ENCODE peak calls at places on chromosomes 3 and 15, in eight cellular contexts. K is dorsolateral prefrontal cortex; T is colonic mucosa; H is stomach; I is cardiac muscle cell; D is aorta; P is CD4-positive, alpha-beta memory T cell; Z is mesendoderm. O is an unnamed sample.

GRCh38 chr15:89442671-89443307 is 53.6 kb downstream of the RHCG start:
- DNase-seq in K (peak; percentile 56), I (peak; percentile 73), H (peak; percentile 31), D (no peak), P (no peak), Z (peak; percentile 76), T (peak; percentile 58), O (peak; percentile 48)

GRCh38 chr3:155448531-155448930 is 155.0 kb upstream of the STRIT1 start:
- DNase-seq in H (no peak), I (no peak), K (no peak), D (no peak), T (no peak), P (no peak), Z (no peak), O (no peak)

GRCh38 chr3:64539451-64540196 is 148.2 kb downstream of the ADAMTS9 start:
- DNase-seq in I (no peak), K (no peak), H (no peak), T (peak; percentile 44), Z (no peak), D (peak; percentile 56), P (no peak), O (peak; percentile 52)

GRCh38 chr15:50764331-50765201 is 940 bp downstream of the SPPL2A start:
- DNase-seq in K (no peak), H (no peak), T (no peak), D (no peak), P (peak; percentile 29), I (no peak), Z (no peak), O (no peak)

GRCh38 chr3:126956361-126956760 is 26.6 kb upstream of the PLXNA1 start:
- DNase-seq in H (no peak), P (no peak), I (no peak), D (peak; percentile 33), T (no peak), K (peak; percentile 11), Z (no peak), O (no peak)

GRCh38 chr3:128270559-128271492 is 117.5 kb downstream of the EEFSEC start:
- DNase-seq in P (no peak), H (no peak), D (no peak), Z (peak; percentile 81), K (no peak), T (no peak), I (no peak), O (no peak)

GRCh38 chr3:127216415-127217261 is 23.7 kb downstream of the PRR23E start:
- DNase-seq in I (no peak), K (no peak), T (no peak), D (no peak), H (no peak), P (no peak), Z (no peak), O (no peak)

GRCh38 chr15:72230197-72231065 is 559 bp downstream of the PKM start:
- DNase-seq in Z (peak; percentile 87), T (peak; percentile 93), K (peak; percentile 87), D (peak; percentile 97), I (peak; percentile 95), H (peak; percentile 84), P (peak; percentile 39), O (peak; percentile 87)

GRCh38 chr15:89653578-89653977 is 1.7 kb downstream of the KIF7 start:
- DNase-seq in D (no peak), T (no peak), K (no peak), I (no peak), Z (no peak), H (no peak), P (no peak), O (no peak)

GRCh38 chr3:185318136-185318535 is 44.8 kb upstream of the MAP3K13 start:
- DNase-seq in P (no peak), D (no peak), H (no peak), Z (peak; percentile 23), K (no peak), T (no peak), I (peak; percentile 46), O (no peak)

GRCh38 chr3:37945407-37945802 is 45.2 kb upstream of the VILL start:
- DNase-seq in P (no peak), D (no peak), H (no peak), T (no peak), I (no peak), K (no peak), Z (no peak), O (no peak)

GRCh38 chr3:101070260-101071121 is 77.3 kb upstream of the ABI3BP start:
- DNase-seq in D (peak; percentile 64), K (no peak), I (peak; percentile 52), P (peak; percentile 34), T (peak; percentile 82), H (peak; percentile 83), Z (peak; percentile 91), O (peak; percentile 84)

GRCh38 chr3:29141197-29141911 is 139.5 kb upstream of the RBMS3 start:
- DNase-seq in K (no peak), D (no peak), P (no peak), I (peak; percentile 35), Z (peak; percentile 60), T (no peak), H (no peak), O (no peak)

GRCh38 chr3:32544894-32545293 is 25.8 kb downstream of the DYNC1LI1 start:
- DNase-seq in D (no peak), T (no peak), H (no peak), I (no peak), K (no peak), P (no peak), Z (peak; percentile 44), O (no peak)

GRCh38 chr3:124398594-124398993 is 331.7 kb upstream of the UMPS start:
- DNase-seq in I (no peak), K (no peak), D (no peak), Z (no peak), P (no peak), H (no peak), T (no peak), O (no peak)

GRCh38 chr3:124397088-124397487 is 333.2 kb upstream of the UMPS start:
- DNase-seq in D (no peak), I (no peak), P (no peak), Z (no peak), T (no peak), H (no peak), K (no peak), O (no peak)

GRCh38 chr3:124407260-124407659 is 323.0 kb upstream of the UMPS start:
- DNase-seq in P (no peak), K (no peak), D (no peak), Z (no peak), H (no peak), I (no peak), T (no peak), O (no peak)

GRCh38 chr3:124396397-124396796 is 333.9 kb upstream of the UMPS start:
- DNase-seq in I (no peak), H (no peak), P (no peak), Z (no peak), T (no peak), D (no peak), K (no peak), O (no peak)

GRCh38 chr3:124401841-124402240 is 328.4 kb upstream of the UMPS start:
- DNase-seq in K (no peak), H (no peak), D (no peak), Z (peak; percentile 87), I (peak; percentile 12), T (no peak), P (no peak), O (no peak)
- H3K27ac ChIP-seq in K (peak overlapping the region; percentile 45), H (no peak overlapping the region), D (peak overlapping the region; percentile 28), Z (no peak overlapping the region), I (peak overlapping the region; percentile 7), T (no peak overlapping the region), P (no peak overlapping the region), O (no peak overlapping the region)

GRCh38 chr3:188231454-188231853 is 77.5 kb downstream of the LPP start:
- DNase-seq in P (no peak), Z (no peak), K (no peak), H (no peak), D (no peak), T (no peak), I (no peak), O (no peak)

GRCh38 chr3:188229177-188229576 is 75.2 kb downstream of the LPP start:
- DNase-seq in H (peak; percentile 40), P (no peak), T (no peak), Z (peak; percentile 62), I (no peak), K (no peak), D (no peak), O (no peak)

GRCh38 chr3:188232676-188233075 is 78.7 kb downstream of the LPP start:
- DNase-seq in I (no peak), Z (no peak), D (no peak), T (no peak), H (no peak), K (no peak), P (no peak), O (no peak)

GRCh38 chr3:188229726-188230125 is 75.8 kb downstream of the LPP start:
- DNase-seq in D (no peak), H (no peak), P (no peak), Z (no peak), T (no peak), K (no peak), I (no peak), O (no peak)

DNA sequence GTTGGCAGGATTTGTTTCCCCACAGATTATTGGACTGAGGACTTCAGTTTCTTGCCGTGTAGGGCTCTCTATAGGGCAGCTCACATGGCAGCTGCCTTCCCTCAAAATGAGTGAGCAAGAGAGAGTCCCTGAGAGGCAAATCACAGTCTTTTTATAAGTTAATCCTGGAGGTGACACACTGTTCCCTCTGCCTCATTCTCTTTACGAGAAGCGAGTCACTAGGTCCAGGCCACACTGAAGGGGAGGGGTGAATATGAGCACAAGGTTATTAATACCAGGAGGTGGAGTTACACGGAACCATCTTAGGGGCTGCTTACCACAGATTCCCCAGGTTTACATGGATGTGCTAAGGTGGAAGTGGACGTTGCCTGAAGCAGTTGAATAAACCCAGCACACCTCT is 77.0 kb downstream of the LPP start:
- DNase-seq in H (no peak), K (no peak), D (no peak), I (no peak), P (no peak), Z (no peak), T (no peak), O (no peak)
- H3K27ac ChIP-seq in H (no peak overlapping the region), K (no peak overlapping the region), D (peak overlapping the region; percentile 98), I (no peak overlapping the region), P (no peak overlapping the region), Z (no peak overlapping the region), T (no peak overlapping the region), O (peak overlapping the region; percentile 69)

GRCh38 chr3:189758186-189758585 is 127.0 kb downstream of the TP63 start:
- DNase-seq in Z (no peak), H (no peak), P (no peak), T (no peak), K (no peak), I (no peak), D (no peak), O (no peak)
- H3K27ac ChIP-seq in Z (no peak overlapping the region), H (no peak overlapping the region), P (no peak overlapping the region), T (no peak overlapping the region), K (no peak overlapping the region), I (no peak overlapping the region), D (no peak overlapping the region), O (no peak overlapping the region)

DNA sequence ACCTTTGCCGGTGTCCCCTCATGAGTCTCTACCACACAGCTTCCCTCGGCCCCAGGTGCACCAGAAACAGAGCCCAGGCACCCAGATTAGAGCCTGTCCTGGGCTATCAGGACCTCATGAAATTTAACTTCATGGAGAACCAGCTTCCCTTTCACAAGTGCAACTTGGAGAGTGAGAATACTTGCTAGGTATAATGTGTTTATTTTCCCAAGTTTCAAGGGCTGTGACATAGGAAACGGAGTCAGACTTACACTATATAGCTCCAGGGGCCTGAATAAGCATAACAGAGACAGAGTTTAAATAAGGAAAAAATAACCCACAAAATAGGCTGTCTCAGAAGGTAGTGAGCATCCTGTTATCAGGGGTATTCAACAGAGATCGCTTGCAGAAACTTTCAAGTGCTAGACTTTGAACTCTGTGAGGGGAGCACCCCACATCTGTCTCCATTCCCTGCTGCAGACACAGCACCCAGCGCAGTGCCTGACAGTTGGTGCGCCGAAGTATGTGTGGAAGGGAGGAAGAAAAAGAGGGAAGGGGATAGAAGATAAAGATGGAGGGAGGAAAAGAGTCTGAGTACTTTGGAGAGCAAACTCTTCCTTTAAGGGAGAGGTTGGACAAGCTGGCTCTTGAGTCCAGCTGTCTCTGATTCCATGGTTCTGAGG is 85.0 kb downstream of the CPN2 start:
- DNase-seq in D (no peak), Z (no peak), H (peak; percentile 4), P (no peak), I (no peak), T (peak; percentile 11), K (no peak), O (no peak)
- H3K27ac ChIP-seq in D (no peak overlapping the region), Z (no peak overlapping the region), H (no peak overlapping the region), P (no peak overlapping the region), I (no peak overlapping the region), T (peak overlapping the region; percentile 21), K (peak overlapping the region; percentile 48), O (peak overlapping the region; percentile 79)

O was measured in transverse colon.